ENCODE peak calls at places on chromosomes 13 and 19, in eight cellular contexts. M is upper lobe of left lung, K is activated T-cell treated with anti-CD3 and anti-CD28 coated beads for 1 hour, P is SW 1271, W is A549, R is fibroblast of mammary gland, Y is hypothalamus, F is EL. D is an unnamed sample.

GRCh38 chr13:28657784-28658538 is 969 bp upstream of the POMP start:
- DNase-seq in F (peak), R (peak), M (no peak), K (no peak), W (peak), P (peak), Y (no peak), D (peak)

GRCh38 chr19:47232422-47233211 is 1.6 kb upstream of the BBC3 start:
- DNase-seq in R (peak), K (no peak), W (peak), M (no peak), F (peak), P (no peak), Y (no peak), D (peak)

GRCh38 chr13:78881746-78882145 is 222.8 kb upstream of the OBI1 start:
- DNase-seq in M (no peak), R (no peak), Y (no peak), P (no peak), K (no peak), F (no peak), W (no peak), D (no peak)

GRCh38 chr19:35462476-35462953 is 14.5 kb downstream of the FFAR2 start:
- DNase-seq in M (peak), F (no peak), K (peak), R (no peak), W (no peak), Y (no peak), P (no peak), D (no peak)

GRCh38 chr13:44790289-44790688 is 199.0 kb downstream of the NUFIP1 start:
- DNase-seq in K (no peak), P (no peak), M (no peak), W (no peak), F (no peak), Y (no peak), R (peak), D (no peak)

GRCh38 chr19:44570984-44571684 is 41.7 kb upstream of the CEACAM20 start:
- DNase-seq in F (peak), W (peak), Y (peak), R (peak), M (peak), K (peak), P (peak), D (peak)

GRCh38 chr13:31050486-31051400 is 111.0 kb downstream of the HSPH1 start:
- DNase-seq in F (peak), Y (no peak), P (no peak), M (peak), W (no peak), K (no peak), R (peak), D (peak)

GRCh38 chr13:23020246-23020843 is 160.4 kb upstream of the SGCG start:
- DNase-seq in P (peak), M (peak), F (peak), W (peak), Y (no peak), R (peak), K (peak), D (peak)

GRCh38 chr13:33205224-33205623 is 80.3 kb downstream of the STARD13 start:
- DNase-seq in Y (no peak), R (no peak), F (no peak), K (no peak), W (no peak), P (no peak), M (no peak), D (no peak)

GRCh38 chr13:83824561-83824960 is 57.7 kb downstream of the SLITRK1 start:
- DNase-seq in W (no peak), Y (no peak), R (no peak), P (no peak), M (no peak), F (no peak), K (no peak), D (no peak)